ENCODE peak calls at places on chromosome 4, in six cellular contexts. One of them, this sample, is unnamed.

GRCh38 chr4:41750158-41750623 is 1.7 kb upstream of the PHOX2B start:
- DNase-seq in prostate gland: no peak
- DNase-seq in upper lobe of left lung: no peak
- DNase-seq in breast epithelium: no peak
- DNase-seq in thyroid gland: no peak
- DNase-seq in lung: no peak
- DNase-seq in this sample: no peak

GRCh38 chr4:88283661-88284377 is 542 bp downstream of the PPM1K start:
- DNase-seq in prostate gland: peak; percentile 53
- DNase-seq in upper lobe of left lung: peak; percentile 46
- DNase-seq in breast epithelium: peak; percentile 54
- DNase-seq in thyroid gland: peak; percentile 68
- DNase-seq in lung: peak; percentile 57
- DNase-seq in this sample: peak; percentile 59

GRCh38 chr4:8216443-8217245 is 17.6 kb downstream of the SH3TC1 start:
- DNase-seq in prostate gland: no peak
- DNase-seq in upper lobe of left lung: no peak
- DNase-seq in breast epithelium: no peak
- DNase-seq in thyroid gland: no peak
- DNase-seq in lung: no peak
- DNase-seq in this sample: no peak

GRCh38 chr4:85979276-85979675 is 380.6 kb downstream of the MAPK10 start:
- DNase-seq in prostate gland: no peak
- DNase-seq in upper lobe of left lung: no peak
- DNase-seq in breast epithelium: no peak
- DNase-seq in thyroid gland: no peak
- DNase-seq in lung: no peak
- DNase-seq in this sample: no peak

GRCh38 chr4:40976343-40976742 is 226.6 kb downstream of the NSUN7 start:
- DNase-seq in prostate gland: peak; percentile 68
- DNase-seq in upper lobe of left lung: no peak
- DNase-seq in breast epithelium: no peak
- DNase-seq in thyroid gland: peak; percentile 48
- DNase-seq in lung: no peak
- DNase-seq in this sample: no peak

GRCh38 chr4:21780158-21780557 is 168.4 kb downstream of the KCNIP4 start:
- DNase-seq in prostate gland: no peak
- DNase-seq in upper lobe of left lung: no peak
- DNase-seq in breast epithelium: no peak
- DNase-seq in thyroid gland: no peak
- DNase-seq in lung: no peak
- DNase-seq in this sample: no peak

GRCh38 chr4:176729489-176729888 is 63.2 kb downstream of the VEGFC start:
- DNase-seq in prostate gland: no peak
- DNase-seq in upper lobe of left lung: no peak
- DNase-seq in breast epithelium: no peak
- DNase-seq in thyroid gland: no peak
- DNase-seq in lung: no peak
- DNase-seq in this sample: no peak

GRCh38 chr4:4200624-4201023 is 26.1 kb downstream of the OTOP1 start:
- DNase-seq in prostate gland: no peak
- DNase-seq in upper lobe of left lung: no peak
- DNase-seq in breast epithelium: no peak
- DNase-seq in thyroid gland: no peak
- DNase-seq in lung: no peak
- DNase-seq in this sample: no peak

GRCh38 chr4:65597697-65598096 is 72.6 kb downstream of the EPHA5 start:
- DNase-seq in prostate gland: no peak
- DNase-seq in upper lobe of left lung: no peak
- DNase-seq in breast epithelium: no peak
- DNase-seq in thyroid gland: no peak
- DNase-seq in lung: no peak
- DNase-seq in this sample: no peak

GRCh38 chr4:116913451-116913850 is 171.9 kb downstream of the TRAM1L1 start:
- DNase-seq in prostate gland: no peak
- DNase-seq in upper lobe of left lung: no peak
- DNase-seq in breast epithelium: no peak
- DNase-seq in thyroid gland: no peak
- DNase-seq in lung: no peak
- DNase-seq in this sample: no peak

GRCh38 chr4:123555500-123556273 is 159.1 kb downstream of the SPRY1 start:
- DNase-seq in prostate gland: peak; percentile 92
- DNase-seq in upper lobe of left lung: peak; percentile 88
- DNase-seq in breast epithelium: peak; percentile 77
- DNase-seq in thyroid gland: peak; percentile 83
- DNase-seq in lung: peak; percentile 89
- DNase-seq in this sample: peak; percentile 95

GRCh38 chr4:169621754-169622481 is 1.5 kb downstream of the CLCN3 start:
- DNase-seq in prostate gland: no peak
- DNase-seq in upper lobe of left lung: no peak
- DNase-seq in breast epithelium: no peak
- DNase-seq in thyroid gland: no peak
- DNase-seq in lung: no peak
- DNase-seq in this sample: peak; percentile 66

GRCh38 chr4:71074452-71075299 is 81.2 kb downstream of the DCK start:
- DNase-seq in prostate gland: peak; percentile 25
- DNase-seq in upper lobe of left lung: no peak
- DNase-seq in breast epithelium: no peak
- DNase-seq in thyroid gland: peak; percentile 30
- DNase-seq in lung: no peak
- DNase-seq in this sample: peak; percentile 31

GRCh38 chr4:7892212-7893019 is 47.2 kb downstream of the AFAP1 start:
- DNase-seq in prostate gland: no peak
- DNase-seq in upper lobe of left lung: no peak
- DNase-seq in breast epithelium: no peak
- DNase-seq in thyroid gland: no peak
- DNase-seq in lung: no peak
- DNase-seq in this sample: peak; percentile 91

GRCh38 chr4:184575306-184575705 is 73.9 kb downstream of the CASP3 start:
- DNase-seq in prostate gland: no peak
- DNase-seq in upper lobe of left lung: no peak
- DNase-seq in breast epithelium: no peak
- DNase-seq in thyroid gland: no peak
- DNase-seq in lung: no peak
- DNase-seq in this sample: no peak

GRCh38 chr4:100681289-100681688 is 163.5 kb upstream of the EMCN start:
- DNase-seq in prostate gland: no peak
- DNase-seq in upper lobe of left lung: no peak
- DNase-seq in breast epithelium: no peak
- DNase-seq in thyroid gland: no peak
- DNase-seq in lung: no peak
- DNase-seq in this sample: no peak

GRCh38 chr4:129355031-129355430 is 259.1 kb downstream of the C4orf33 start:
- DNase-seq in prostate gland: no peak
- DNase-seq in upper lobe of left lung: no peak
- DNase-seq in breast epithelium: no peak
- DNase-seq in thyroid gland: no peak
- DNase-seq in lung: no peak
- DNase-seq in this sample: no peak

GRCh38 chr4:24850669-24851068 is 55.3 kb downstream of the SOD3 start:
- DNase-seq in prostate gland: no peak
- DNase-seq in upper lobe of left lung: no peak
- DNase-seq in breast epithelium: no peak
- DNase-seq in thyroid gland: no peak
- DNase-seq in lung: no peak
- DNase-seq in this sample: peak; percentile 87

GRCh38 chr4:179307297-179308136 is 1865.3 kb upstream of the AGA start:
- DNase-seq in prostate gland: peak; percentile 5
- DNase-seq in upper lobe of left lung: no peak
- DNase-seq in breast epithelium: no peak
- DNase-seq in thyroid gland: no peak
- DNase-seq in lung: no peak
- DNase-seq in this sample: peak; percentile 40

GRCh38 chr4:7909463-7909862 is 30.2 kb downstream of the AFAP1 start:
- DNase-seq in prostate gland: no peak
- DNase-seq in upper lobe of left lung: no peak
- DNase-seq in breast epithelium: no peak
- DNase-seq in thyroid gland: no peak
- DNase-seq in lung: no peak
- DNase-seq in this sample: no peak

GRCh38 chr4:827209-828081 is 1.5 kb upstream of the CPLX1 start:
- DNase-seq in prostate gland: no peak
- DNase-seq in upper lobe of left lung: no peak
- DNase-seq in breast epithelium: peak; percentile 34
- DNase-seq in thyroid gland: no peak
- DNase-seq in lung: no peak
- DNase-seq in this sample: no peak

GRCh38 chr4:826508-827208 is 729 bp upstream of the CPLX1 start:
- DNase-seq in prostate gland: no peak
- DNase-seq in upper lobe of left lung: no peak
- DNase-seq in breast epithelium: peak; percentile 44
- DNase-seq in thyroid gland: no peak
- DNase-seq in lung: no peak
- DNase-seq in this sample: no peak

GRCh38 chr4:829291-829690 is 3.4 kb upstream of the CPLX1 start:
- DNase-seq in prostate gland: no peak
- DNase-seq in upper lobe of left lung: no peak
- DNase-seq in breast epithelium: no peak
- DNase-seq in thyroid gland: no peak
- DNase-seq in lung: no peak
- DNase-seq in this sample: no peak

GRCh38 chr4:829761-830655 is 4.1 kb upstream of the CPLX1 start:
- DNase-seq in prostate gland: no peak
- DNase-seq in upper lobe of left lung: no peak
- DNase-seq in breast epithelium: no peak
- DNase-seq in thyroid gland: no peak
- DNase-seq in lung: no peak
- DNase-seq in this sample: no peak

GRCh38 chr4:828641-829271 is 2.8 kb upstream of the CPLX1 start:
- DNase-seq in prostate gland: no peak
- DNase-seq in upper lobe of left lung: no peak
- DNase-seq in breast epithelium: no peak
- DNase-seq in thyroid gland: peak; percentile 74
- DNase-seq in lung: no peak
- DNase-seq in this sample: no peak
- H3K27me3 ChIP-seq in prostate gland: peaks cover 15% of the 10 kb centered on the region
- H3K27me3 ChIP-seq in upper lobe of left lung: no peaks in the 10 kb centered on the region
- H3K27me3 ChIP-seq in breast epithelium: peaks cover 56% of the 10 kb centered on the region
- H3K27me3 ChIP-seq in thyroid gland: peaks cover 12% of the 10 kb centered on the region
- H3K27me3 ChIP-seq in lung: no peaks in the 10 kb centered on the region
- H3K27me3 ChIP-seq in this sample: peaks cover 34% of the 10 kb centered on the region

GRCh38 chr4:135281230-135281629 is 1079.6 kb upstream of the PABPC4L start:
- DNase-seq in prostate gland: no peak
- DNase-seq in upper lobe of left lung: no peak
- DNase-seq in breast epithelium: no peak
- DNase-seq in thyroid gland: no peak
- DNase-seq in lung: no peak
- DNase-seq in this sample: peak; percentile 39
- TF ChIP-seq CTCF in prostate gland: no peak
- TF ChIP-seq CTCF in upper lobe of left lung: no peak
- TF ChIP-seq CTCF in breast epithelium: no peak
- TF ChIP-seq CTCF in thyroid gland: no peak
- TF ChIP-seq CTCF in lung: no peak
- TF ChIP-seq CTCF in this sample: no peak

GRCh38 chr4:152462047-152462446 is 73.8 kb downstream of the FBXW7 start:
- DNase-seq in prostate gland: no peak
- DNase-seq in upper lobe of left lung: no peak
- DNase-seq in breast epithelium: no peak
- DNase-seq in thyroid gland: no peak
- DNase-seq in lung: no peak
- DNase-seq in this sample: no peak
- H3K4me3 ChIP-seq in prostate gland: no peak overlapping the region
- H3K4me3 ChIP-seq in upper lobe of left lung: no peak overlapping the region
- H3K4me3 ChIP-seq in breast epithelium: no peak overlapping the region
- H3K4me3 ChIP-seq in thyroid gland: no peak overlapping the region
- H3K4me3 ChIP-seq in lung: no peak overlapping the region
- H3K4me3 ChIP-seq in this sample: no peak overlapping the region

DNA sequence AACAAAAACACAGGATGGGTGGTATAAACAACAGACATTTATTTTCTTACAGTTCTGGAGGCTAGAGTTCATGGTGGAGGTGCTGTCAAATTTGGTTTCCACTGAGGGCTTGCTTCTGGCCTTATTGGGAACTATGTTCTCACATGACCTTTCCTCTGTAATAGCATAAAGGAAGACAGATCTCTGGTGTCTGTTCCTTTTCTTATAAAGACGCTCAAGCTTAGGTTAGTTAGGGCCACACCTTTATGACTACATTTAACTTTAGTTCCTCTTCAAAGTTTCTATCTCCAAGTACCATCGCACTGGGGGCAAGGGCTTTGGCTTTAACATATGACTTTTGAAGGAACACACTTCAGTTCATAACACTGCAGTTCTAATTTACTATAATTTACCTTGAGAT is 543.8 kb upstream of the CPEB2 start:
- DNase-seq in prostate gland: no peak
- DNase-seq in upper lobe of left lung: no peak
- DNase-seq in breast epithelium: no peak
- DNase-seq in thyroid gland: no peak
- DNase-seq in lung: no peak
- DNase-seq in this sample: no peak
- H3K27me3 ChIP-seq in prostate gland: no peaks in the 10 kb centered on the region
- H3K27me3 ChIP-seq in upper lobe of left lung: no peaks in the 10 kb centered on the region
- H3K27me3 ChIP-seq in breast epithelium: no peaks in the 10 kb centered on the region
- H3K27me3 ChIP-seq in thyroid gland: no peaks in the 10 kb centered on the region
- H3K27me3 ChIP-seq in lung: no peaks in the 10 kb centered on the region
- H3K27me3 ChIP-seq in this sample: no peaks in the 10 kb centered on the region

DNA sequence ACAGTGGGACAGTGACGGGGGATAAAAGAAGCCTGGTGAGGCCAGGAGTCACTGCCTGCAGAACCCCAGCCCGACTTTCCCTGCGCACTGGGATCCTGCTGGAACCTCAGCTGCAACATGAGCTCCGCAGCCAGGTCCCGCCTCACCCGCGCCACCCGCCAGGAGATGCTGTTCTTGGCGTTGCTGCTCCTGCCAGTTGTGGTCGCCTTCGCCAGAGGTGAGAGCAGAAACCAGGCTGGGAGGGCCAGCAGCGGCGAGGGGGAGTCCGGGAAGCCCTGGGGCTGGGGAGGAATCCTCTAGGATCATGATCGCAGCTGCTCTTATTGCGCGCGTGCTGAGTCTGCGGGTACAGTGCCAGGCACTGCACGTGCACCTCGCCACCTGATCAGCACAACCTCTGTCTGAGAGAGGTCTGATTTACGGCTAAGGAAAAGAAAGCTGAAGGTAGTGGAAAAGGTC is at the start of gene PF4V1:
- DNase-seq in prostate gland: peak; percentile 21
- DNase-seq in upper lobe of left lung: peak; percentile 31
- DNase-seq in breast epithelium: no peak
- DNase-seq in thyroid gland: no peak
- DNase-seq in lung: no peak
- DNase-seq in this sample: no peak
- TF ChIP-seq CTCF in prostate gland: peak; percentile 28
- TF ChIP-seq CTCF in upper lobe of left lung: no peak
- TF ChIP-seq CTCF in breast epithelium: no peak
- TF ChIP-seq CTCF in thyroid gland: no peak
- TF ChIP-seq CTCF in lung: no peak
- TF ChIP-seq CTCF in this sample: peak; percentile 68

GRCh38 chr4:5420266-5420665 is 288.1 kb downstream of the EVC2 start:
- DNase-seq in prostate gland: no peak
- DNase-seq in upper lobe of left lung: no peak
- DNase-seq in breast epithelium: no peak
- DNase-seq in thyroid gland: no peak
- DNase-seq in lung: no peak
- DNase-seq in this sample: no peak

GRCh38 chr4:5412296-5412695 is 296.1 kb downstream of the EVC2 start:
- DNase-seq in prostate gland: no peak
- DNase-seq in upper lobe of left lung: no peak
- DNase-seq in breast epithelium: no peak
- DNase-seq in thyroid gland: no peak
- DNase-seq in lung: no peak
- DNase-seq in this sample: no peak

GRCh38 chr4:5421416-5421815 is 286.9 kb downstream of the EVC2 start:
- DNase-seq in prostate gland: no peak
- DNase-seq in upper lobe of left lung: no peak
- DNase-seq in breast epithelium: no peak
- DNase-seq in thyroid gland: no peak
- DNase-seq in lung: no peak
- DNase-seq in this sample: no peak

GRCh38 chr4:5416637-5417036 is 291.7 kb downstream of the EVC2 start:
- DNase-seq in prostate gland: no peak
- DNase-seq in upper lobe of left lung: no peak
- DNase-seq in breast epithelium: no peak
- DNase-seq in thyroid gland: no peak
- DNase-seq in lung: no peak
- DNase-seq in this sample: no peak
- H3K4me3 ChIP-seq in prostate gland: no peak overlapping the region
- H3K4me3 ChIP-seq in upper lobe of left lung: no peak overlapping the region
- H3K4me3 ChIP-seq in breast epithelium: no peak overlapping the region
- H3K4me3 ChIP-seq in thyroid gland: no peak overlapping the region
- H3K4me3 ChIP-seq in lung: no peak overlapping the region
- H3K4me3 ChIP-seq in this sample: no peak overlapping the region